ENCODE peak calls at places on chromosomes 16 and 17, in nine cellular contexts. One of them, this sample, is unnamed.

GRCh38 chr17:31289790-31290189 is 7.2 kb downstream of the OMG start:
- DNase-seq in germinal center: no peak
- DNase-seq in neural progenitor cell: no peak
- DNase-seq in right lobe of liver: no peak
- DNase-seq in GM12878: no peak
- DNase-seq in adrenal gland: no peak
- DNase-seq in Karpas-422: no peak
- DNase-seq in iris pigment epithelial cell: no peak
- DNase-seq in fibroblast of lung: no peak
- DNase-seq in this sample: no peak

GRCh38 chr16:2450535-2450934 is 9.4 kb upstream of the TEDC2 start:
- DNase-seq in right lobe of liver: no peak
- DNase-seq in Karpas-422: no peak
- DNase-seq in iris pigment epithelial cell: no peak
- DNase-seq in neural progenitor cell: no peak
- DNase-seq in germinal center: no peak
- DNase-seq in GM12878: no peak
- DNase-seq in adrenal gland: no peak
- DNase-seq in fibroblast of lung: no peak
- DNase-seq in this sample: no peak

GRCh38 chr16:51762081-51762995 is 611.3 kb upstream of the SALL1 start:
- DNase-seq in GM12878: no peak
- DNase-seq in adrenal gland: peak; percentile 80
- DNase-seq in germinal center: peak; percentile 50
- DNase-seq in right lobe of liver: peak; percentile 84
- DNase-seq in fibroblast of lung: peak; percentile 72
- DNase-seq in iris pigment epithelial cell: peak; percentile 65
- DNase-seq in Karpas-422: peak; percentile 90
- DNase-seq in neural progenitor cell: peak; percentile 93
- DNase-seq in this sample: peak; percentile 74

GRCh38 chr16:69838417-69838990 is 76.4 kb downstream of the WWP2 start:
- DNase-seq in Karpas-422: no peak
- DNase-seq in iris pigment epithelial cell: no peak
- DNase-seq in adrenal gland: no peak
- DNase-seq in GM12878: no peak
- DNase-seq in neural progenitor cell: peak; percentile 53
- DNase-seq in germinal center: no peak
- DNase-seq in right lobe of liver: no peak
- DNase-seq in fibroblast of lung: no peak
- DNase-seq in this sample: no peak

GRCh38 chr17:39400547-39401411 is 647 bp downstream of the FBXL20 start:
- DNase-seq in germinal center: peak; percentile 22
- DNase-seq in Karpas-422: peak; percentile 56
- DNase-seq in neural progenitor cell: no peak
- DNase-seq in right lobe of liver: no peak
- DNase-seq in fibroblast of lung: no peak
- DNase-seq in iris pigment epithelial cell: peak; percentile 29
- DNase-seq in adrenal gland: peak; percentile 40
- DNase-seq in GM12878: no peak
- DNase-seq in this sample: peak; percentile 15

GRCh38 chr17:81067331-81067730 is 32.4 kb downstream of the BAIAP2 start:
- DNase-seq in Karpas-422: no peak
- DNase-seq in neural progenitor cell: peak; percentile 72
- DNase-seq in adrenal gland: no peak
- DNase-seq in fibroblast of lung: peak; percentile 11
- DNase-seq in germinal center: no peak
- DNase-seq in right lobe of liver: no peak
- DNase-seq in GM12878: no peak
- DNase-seq in iris pigment epithelial cell: peak; percentile 63
- DNase-seq in this sample: no peak

GRCh38 chr17:35170968-35171771 is 23.0 kb downstream of the SLC35G3 start:
- DNase-seq in fibroblast of lung: peak; percentile 56
- DNase-seq in iris pigment epithelial cell: peak; percentile 32
- DNase-seq in germinal center: no peak
- DNase-seq in neural progenitor cell: no peak
- DNase-seq in adrenal gland: no peak
- DNase-seq in Karpas-422: no peak
- DNase-seq in GM12878: no peak
- DNase-seq in right lobe of liver: no peak
- DNase-seq in this sample: peak; percentile 36

GRCh38 chr17:60510031-60510430 is 16.0 kb downstream of the APPBP2 start:
- DNase-seq in GM12878: no peak
- DNase-seq in right lobe of liver: no peak
- DNase-seq in neural progenitor cell: no peak
- DNase-seq in germinal center: no peak
- DNase-seq in Karpas-422: no peak
- DNase-seq in adrenal gland: no peak
- DNase-seq in iris pigment epithelial cell: no peak
- DNase-seq in fibroblast of lung: no peak
- DNase-seq in this sample: peak; percentile 23

GRCh38 chr16:31465788-31466370 is 6.1 kb upstream of the TGFB1I1 start:
- DNase-seq in germinal center: no peak
- DNase-seq in right lobe of liver: no peak
- DNase-seq in Karpas-422: no peak
- DNase-seq in GM12878: no peak
- DNase-seq in fibroblast of lung: no peak
- DNase-seq in iris pigment epithelial cell: no peak
- DNase-seq in adrenal gland: no peak
- DNase-seq in neural progenitor cell: no peak
- DNase-seq in this sample: no peak

GRCh38 chr17:58369214-58370031 is 17.4 kb upstream of the SUPT4H1 start:
- DNase-seq in neural progenitor cell: no peak
- DNase-seq in germinal center: no peak
- DNase-seq in right lobe of liver: no peak
- DNase-seq in iris pigment epithelial cell: no peak
- DNase-seq in adrenal gland: no peak
- DNase-seq in GM12878: no peak
- DNase-seq in Karpas-422: no peak
- DNase-seq in fibroblast of lung: no peak
- DNase-seq in this sample: no peak

GRCh38 chr16:65070831-65071230 is 51.0 kb downstream of the CDH11 start:
- DNase-seq in iris pigment epithelial cell: peak; percentile 99
- DNase-seq in right lobe of liver: no peak
- DNase-seq in GM12878: no peak
- DNase-seq in germinal center: no peak
- DNase-seq in fibroblast of lung: peak; percentile 98
- DNase-seq in neural progenitor cell: no peak
- DNase-seq in Karpas-422: no peak
- DNase-seq in adrenal gland: peak; percentile 83
- DNase-seq in this sample: peak; percentile 97

GRCh38 chr17:62150471-62150870 is 85.4 kb upstream of the MED13 start:
- DNase-seq in iris pigment epithelial cell: no peak
- DNase-seq in Karpas-422: no peak
- DNase-seq in GM12878: no peak
- DNase-seq in adrenal gland: no peak
- DNase-seq in neural progenitor cell: no peak
- DNase-seq in fibroblast of lung: no peak
- DNase-seq in germinal center: no peak
- DNase-seq in right lobe of liver: no peak
- DNase-seq in this sample: no peak

GRCh38 chr17:19728114-19728495 is 11.7 kb upstream of the SLC47A2 start:
- DNase-seq in Karpas-422: no peak
- DNase-seq in neural progenitor cell: no peak
- DNase-seq in germinal center: no peak
- DNase-seq in iris pigment epithelial cell: peak; percentile 61
- DNase-seq in right lobe of liver: peak; percentile 91
- DNase-seq in fibroblast of lung: peak; percentile 72
- DNase-seq in adrenal gland: peak; percentile 84
- DNase-seq in GM12878: no peak
- DNase-seq in this sample: peak; percentile 83

GRCh38 chr16:29825145-29826044 is 5.1 kb downstream of the MVP start:
- DNase-seq in neural progenitor cell: peak; percentile 41
- DNase-seq in iris pigment epithelial cell: peak; percentile 87
- DNase-seq in germinal center: no peak
- DNase-seq in right lobe of liver: no peak
- DNase-seq in adrenal gland: peak; percentile 67
- DNase-seq in fibroblast of lung: peak; percentile 90
- DNase-seq in GM12878: no peak
- DNase-seq in Karpas-422: no peak
- DNase-seq in this sample: peak; percentile 94

GRCh38 chr17:19986941-19987714 is 9.5 kb upstream of the AKAP10 start:
- DNase-seq in fibroblast of lung: no peak
- DNase-seq in germinal center: no peak
- DNase-seq in right lobe of liver: no peak
- DNase-seq in Karpas-422: no peak
- DNase-seq in GM12878: no peak
- DNase-seq in neural progenitor cell: no peak
- DNase-seq in iris pigment epithelial cell: no peak
- DNase-seq in adrenal gland: no peak
- DNase-seq in this sample: no peak

GRCh38 chr17:77316651-77317050 is 175.9 kb downstream of the SEC14L1 start:
- DNase-seq in right lobe of liver: no peak
- DNase-seq in fibroblast of lung: no peak
- DNase-seq in neural progenitor cell: no peak
- DNase-seq in adrenal gland: no peak
- DNase-seq in germinal center: no peak
- DNase-seq in GM12878: no peak
- DNase-seq in Karpas-422: no peak
- DNase-seq in iris pigment epithelial cell: no peak
- DNase-seq in this sample: no peak

GRCh38 chr16:70754874-70755600 is 45.9 kb downstream of the VAC14 start:
- DNase-seq in Karpas-422: no peak
- DNase-seq in iris pigment epithelial cell: no peak
- DNase-seq in fibroblast of lung: no peak
- DNase-seq in adrenal gland: no peak
- DNase-seq in germinal center: no peak
- DNase-seq in GM12878: no peak
- DNase-seq in right lobe of liver: no peak
- DNase-seq in neural progenitor cell: no peak
- DNase-seq in this sample: no peak

GRCh38 chr17:81640011-81640410 is 3.0 kb downstream of the TSPAN10 start:
- DNase-seq in iris pigment epithelial cell: no peak
- DNase-seq in Karpas-422: no peak
- DNase-seq in GM12878: no peak
- DNase-seq in right lobe of liver: no peak
- DNase-seq in adrenal gland: no peak
- DNase-seq in neural progenitor cell: no peak
- DNase-seq in germinal center: no peak
- DNase-seq in fibroblast of lung: no peak
- DNase-seq in this sample: no peak

GRCh38 chr17:33668516-33668915 is 375.4 kb upstream of the ASIC2 start:
- DNase-seq in iris pigment epithelial cell: no peak
- DNase-seq in adrenal gland: no peak
- DNase-seq in neural progenitor cell: no peak
- DNase-seq in GM12878: no peak
- DNase-seq in fibroblast of lung: no peak
- DNase-seq in right lobe of liver: no peak
- DNase-seq in Karpas-422: no peak
- DNase-seq in germinal center: no peak
- DNase-seq in this sample: no peak

GRCh38 chr16:54282202-54282922 is 4.2 kb downstream of the IRX3 start:
- DNase-seq in adrenal gland: peak; percentile 59
- DNase-seq in Karpas-422: no peak
- DNase-seq in germinal center: peak; percentile 51
- DNase-seq in neural progenitor cell: peak; percentile 86
- DNase-seq in iris pigment epithelial cell: peak; percentile 13
- DNase-seq in GM12878: no peak
- DNase-seq in right lobe of liver: peak; percentile 67
- DNase-seq in fibroblast of lung: no peak
- DNase-seq in this sample: no peak

GRCh38 chr17:81840826-81841778 is 6.3 kb upstream of the PPP1R27 start:
- DNase-seq in fibroblast of lung: no peak
- DNase-seq in Karpas-422: no peak
- DNase-seq in neural progenitor cell: peak; percentile 51
- DNase-seq in GM12878: no peak
- DNase-seq in right lobe of liver: no peak
- DNase-seq in iris pigment epithelial cell: no peak
- DNase-seq in germinal center: no peak
- DNase-seq in adrenal gland: no peak
- DNase-seq in this sample: no peak

GRCh38 chr17:61205406-61205805 is 194.2 kb upstream of the TBX2 start:
- DNase-seq in neural progenitor cell: no peak
- DNase-seq in adrenal gland: no peak
- DNase-seq in right lobe of liver: no peak
- DNase-seq in germinal center: no peak
- DNase-seq in GM12878: no peak
- DNase-seq in fibroblast of lung: no peak
- DNase-seq in iris pigment epithelial cell: no peak
- DNase-seq in Karpas-422: no peak
- DNase-seq in this sample: no peak

GRCh38 chr17:16937431-16937830 is 34.5 kb downstream of the TNFRSF13B start:
- DNase-seq in iris pigment epithelial cell: no peak
- DNase-seq in fibroblast of lung: no peak
- DNase-seq in neural progenitor cell: no peak
- DNase-seq in germinal center: no peak
- DNase-seq in adrenal gland: no peak
- DNase-seq in GM12878: no peak
- DNase-seq in right lobe of liver: no peak
- DNase-seq in Karpas-422: no peak
- DNase-seq in this sample: no peak

GRCh38 chr16:66728117-66728787 is 23.2 kb downstream of the DYNC1LI2 start:
- DNase-seq in fibroblast of lung: peak; percentile 83
- DNase-seq in adrenal gland: peak; percentile 50
- DNase-seq in iris pigment epithelial cell: peak; percentile 67
- DNase-seq in right lobe of liver: no peak
- DNase-seq in neural progenitor cell: peak; percentile 65
- DNase-seq in germinal center: peak; percentile 61
- DNase-seq in GM12878: no peak
- DNase-seq in Karpas-422: peak; percentile 87
- DNase-seq in this sample: peak; percentile 67

GRCh38 chr16:50166511-50167500 is 13.7 kb downstream of the TENT4B start:
- DNase-seq in iris pigment epithelial cell: no peak
- DNase-seq in neural progenitor cell: no peak
- DNase-seq in adrenal gland: peak; percentile 1
- DNase-seq in GM12878: no peak
- DNase-seq in right lobe of liver: no peak
- DNase-seq in germinal center: no peak
- DNase-seq in Karpas-422: no peak
- DNase-seq in fibroblast of lung: no peak
- DNase-seq in this sample: peak; percentile 58

GRCh38 chr16:3596101-3596861 is 15.1 kb downstream of the SLX4 start:
- DNase-seq in germinal center: no peak
- DNase-seq in iris pigment epithelial cell: no peak
- DNase-seq in adrenal gland: no peak
- DNase-seq in Karpas-422: no peak
- DNase-seq in right lobe of liver: no peak
- DNase-seq in GM12878: no peak
- DNase-seq in neural progenitor cell: no peak
- DNase-seq in fibroblast of lung: no peak
- DNase-seq in this sample: no peak

GRCh38 chr16:78973041-78973440 is 627.5 kb downstream of the MAF start:
- DNase-seq in germinal center: no peak
- DNase-seq in right lobe of liver: no peak
- DNase-seq in neural progenitor cell: no peak
- DNase-seq in fibroblast of lung: no peak
- DNase-seq in iris pigment epithelial cell: no peak
- DNase-seq in GM12878: no peak
- DNase-seq in adrenal gland: no peak
- DNase-seq in Karpas-422: no peak
- DNase-seq in this sample: no peak

GRCh38 chr16:85583491-85584181 is 29.5 kb upstream of the GSE1 start:
- DNase-seq in germinal center: no peak
- DNase-seq in iris pigment epithelial cell: peak; percentile 75
- DNase-seq in neural progenitor cell: peak; percentile 83
- DNase-seq in adrenal gland: no peak
- DNase-seq in fibroblast of lung: peak; percentile 70
- DNase-seq in Karpas-422: no peak
- DNase-seq in GM12878: no peak
- DNase-seq in right lobe of liver: no peak
- DNase-seq in this sample: peak; percentile 81

GRCh38 chr17:55273579-55274370 is 9.0 kb downstream of the HLF start:
- DNase-seq in fibroblast of lung: no peak
- DNase-seq in neural progenitor cell: no peak
- DNase-seq in Karpas-422: peak; percentile 4
- DNase-seq in adrenal gland: peak; percentile 83
- DNase-seq in germinal center: no peak
- DNase-seq in GM12878: no peak
- DNase-seq in iris pigment epithelial cell: no peak
- DNase-seq in right lobe of liver: peak; percentile 93
- DNase-seq in this sample: peak; percentile 91

GRCh38 chr17:48644910-48645557 is 18.9 kb upstream of the HOXB9 start:
- DNase-seq in Karpas-422: no peak
- DNase-seq in germinal center: no peak
- DNase-seq in fibroblast of lung: no peak
- DNase-seq in adrenal gland: no peak
- DNase-seq in iris pigment epithelial cell: no peak
- DNase-seq in GM12878: no peak
- DNase-seq in neural progenitor cell: peak; percentile 1
- DNase-seq in right lobe of liver: no peak
- DNase-seq in this sample: no peak

GRCh38 chr16:86946396-86946795 is 368.0 kb downstream of the FOXL1 start:
- DNase-seq in GM12878: no peak
- DNase-seq in neural progenitor cell: no peak
- DNase-seq in right lobe of liver: no peak
- DNase-seq in adrenal gland: no peak
- DNase-seq in fibroblast of lung: no peak
- DNase-seq in iris pigment epithelial cell: peak; percentile 26
- DNase-seq in germinal center: no peak
- DNase-seq in Karpas-422: no peak
- DNase-seq in this sample: peak; percentile 83

This sample was measured in M059J.